ENCODE peak calls at places on chromosomes 1 and 21, in ten cellular contexts. H is activated CD4-positive, CD25-positive, alpha-beta regulatory T cell treated with anti-CD3 and anti-CD28 coated beads, Interleukin-2, amount 50 U/mL, for 16 hours; X is tibial artery; N is NCI-H1092; Y is D721Med; B is cardiac fibroblast; U is AG04449; A is effector CD4-positive, alpha-beta T cell; W is CD8-positive, alpha-beta memory T cell; O is NCI-H774. G is an unnamed sample.
A peak's percentile ranks its signal among the peaks of the same experiment; 100 is the strongest.

GRCh38 chr1:154869351-154870116 is 547 bp downstream of the KCNN3 start:
- DNase-seq in U (no peak), Y (no peak), N (peak; percentile 69), W (no peak), A (no peak), X (peak; percentile 74), B (peak; percentile 34), O (no peak), H (no peak), G (no peak)

GRCh38 chr1:203486618-203487370 is 7.2 kb upstream of the OPTC start:
- DNase-seq in H (no peak), X (no peak), A (no peak), U (no peak), W (no peak), B (no peak), O (no peak), N (no peak), Y (no peak), G (no peak)

GRCh38 chr1:115829947-115830346 is 11.0 kb downstream of the NHLH2 start:
- DNase-seq in A (no peak), O (no peak), U (no peak), B (no peak), W (no peak), X (no peak), N (no peak), H (no peak), Y (no peak), G (no peak)

GRCh38 chr1:56414728-56415224 is 164.6 kb downstream of the PLPP3 start:
- DNase-seq in U (no peak), A (no peak), B (no peak), O (peak; percentile 67), N (no peak), H (no peak), W (no peak), X (no peak), Y (no peak), G (no peak)

GRCh38 chr1:198153804-198154203 is 3.0 kb upstream of the NEK7 start:
- DNase-seq in Y (no peak), B (no peak), W (no peak), O (no peak), U (no peak), H (no peak), A (no peak), N (no peak), X (no peak), G (no peak)

GRCh38 chr1:212037900-212038299 is 2.4 kb downstream of the DTL start:
- DNase-seq in A (no peak), Y (no peak), H (no peak), X (no peak), B (peak; percentile 83), O (no peak), W (no peak), N (no peak), U (no peak), G (no peak)

GRCh38 chr1:204077979-204078696 is 5.2 kb downstream of the SOX13 start:
- DNase-seq in U (no peak), N (peak; percentile 92), Y (no peak), W (no peak), H (no peak), X (peak; percentile 71), A (no peak), B (no peak), O (peak; percentile 90), G (no peak)

GRCh38 chr1:45848714-45849113 is 45.3 kb downstream of the MAST2 start:
- DNase-seq in N (no peak), X (no peak), H (no peak), Y (no peak), A (no peak), W (no peak), O (no peak), B (no peak), U (no peak), G (no peak)

GRCh38 chr1:232111616-232112015 is 485.0 kb downstream of the DISC1 start:
- DNase-seq in O (no peak), A (no peak), N (no peak), X (no peak), Y (no peak), H (no peak), B (no peak), U (peak; percentile 45), W (no peak), G (no peak)

GRCh38 chr1:182084487-182085316 is 23.2 kb upstream of the ZNF648 start:
- DNase-seq in H (peak; percentile 49), B (peak; percentile 65), O (peak; percentile 61), Y (peak; percentile 84), A (peak; percentile 56), X (peak; percentile 90), N (peak; percentile 81), W (peak; percentile 48), U (no peak), G (peak; percentile 83)

GRCh38 chr1:212518188-212518951 is 85.7 kb downstream of the NENF start:
- DNase-seq in N (peak; percentile 32), W (no peak), B (peak; percentile 61), H (no peak), U (no peak), A (no peak), Y (no peak), O (no peak), X (peak; percentile 79), G (no peak)

GRCh38 chr1:10723317-10723716 is 73.1 kb downstream of the CASZ1 start:
- DNase-seq in W (no peak), H (no peak), U (no peak), A (no peak), X (no peak), B (no peak), N (no peak), Y (no peak), O (no peak), G (no peak)

GRCh38 chr1:83499998-83500397 is 498.9 kb downstream of the TTLL7 start:
- DNase-seq in X (no peak), Y (no peak), O (no peak), B (no peak), W (no peak), H (no peak), A (no peak), N (no peak), U (no peak), G (no peak)

GRCh38 chr1:202306535-202307345 is 35.0 kb downstream of the UBE2T start:
- DNase-seq in O (no peak), N (no peak), W (no peak), B (no peak), A (no peak), H (no peak), X (no peak), U (no peak), Y (no peak), G (no peak)

GRCh38 chr1:156747737-156748669 is 3.5 kb downstream of the HDGF start:
- DNase-seq in A (no peak), U (no peak), H (no peak), Y (peak; percentile 22), X (no peak), N (no peak), B (peak; percentile 48), O (no peak), W (no peak), G (no peak)

GRCh38 chr1:52659851-52660596 is 27.1 kb downstream of the SHISAL2A start:
- DNase-seq in N (no peak), Y (no peak), X (no peak), W (no peak), B (no peak), U (no peak), A (no peak), O (no peak), H (no peak), G (no peak)

GRCh38 chr1:241957692-241958494 is at the start of gene BECN2:
- DNase-seq in B (no peak), W (no peak), O (no peak), H (no peak), Y (no peak), U (no peak), N (no peak), X (no peak), A (no peak), G (no peak)

GRCh38 chr1:214500349-214501055 is 50.9 kb downstream of the PTPN14 start:
- DNase-seq in U (no peak), N (no peak), Y (no peak), X (no peak), H (no peak), O (no peak), W (no peak), A (no peak), B (no peak), G (no peak)

GRCh38 chr1:86925742-86926141 is 11.3 kb downstream of the HS2ST1 start:
- DNase-seq in B (no peak), H (no peak), A (no peak), U (no peak), W (no peak), N (no peak), Y (no peak), O (no peak), X (no peak), G (no peak)

GRCh38 chr1:104098837-104099236 is 349.1 kb downstream of the AMY1C start:
- DNase-seq in A (no peak), O (no peak), B (no peak), N (no peak), Y (no peak), W (no peak), X (no peak), U (no peak), H (no peak), G (no peak)

GRCh38 chr1:101506541-101507164 is 269.8 kb downstream of the S1PR1 start:
- DNase-seq in N (peak; percentile 11), H (peak; percentile 10), O (peak; percentile 12), Y (no peak), W (peak; percentile 4), U (no peak), A (peak; percentile 32), B (peak; percentile 61), X (no peak), G (no peak)

GRCh38 chr1:228860911-228861829 is 125.9 kb downstream of the RHOU start:
- DNase-seq in U (peak; percentile 67), B (peak; percentile 64), O (peak; percentile 58), N (no peak), X (no peak), A (no peak), Y (no peak), H (no peak), W (no peak), G (no peak)

GRCh38 chr1:227899141-227899819 is 48.5 kb downstream of the WNT9A start:
- DNase-seq in A (no peak), O (no peak), W (no peak), X (peak; percentile 40), N (no peak), H (no peak), Y (no peak), U (no peak), B (no peak), G (peak; percentile 27)

GRCh38 chr21:26887241-26887640 is 42.0 kb upstream of the ADAMTS1 start:
- DNase-seq in W (no peak), B (peak; percentile 16), N (no peak), Y (no peak), H (no peak), X (no peak), A (no peak), O (no peak), U (no peak), G (no peak)

GRCh38 chr1:154608522-154609294 is 722 bp upstream of the ADAR start:
- DNase-seq in B (peak; percentile 59), H (no peak), N (peak; percentile 76), W (peak; percentile 41), U (no peak), A (peak; percentile 14), X (peak; percentile 75), Y (no peak), O (peak; percentile 78), G (peak; percentile 62)

GRCh38 chr1:36520771-36521420 is 38.2 kb upstream of the CSF3R start:
- DNase-seq in O (no peak), X (no peak), Y (no peak), W (no peak), N (no peak), A (no peak), B (no peak), H (no peak), U (no peak), G (no peak)

GRCh38 chr1:86018311-86018923 is 138.2 kb downstream of the COL24A1 start:
- DNase-seq in Y (peak; percentile 9), U (no peak), H (no peak), A (no peak), X (no peak), B (peak; percentile 51), O (no peak), N (peak; percentile 5), W (no peak), G (no peak)